ENCODE peak calls at places on chromosomes 13 and 19, in ten cellular contexts. One of them, this sample, is unnamed.

GRCh38 chr13:97385854-97386253 is 48.1 kb upstream of the RAP2A start:
- DNase-seq in fibroblast of lung: no peak
- DNase-seq in SW480: no peak
- DNase-seq in activated gamma-delta T cell treated with anti-CD3 and anti-CD28 coated beads, Interleukin-2, amount 50 U/mL, for 16 hours: no peak
- DNase-seq in thoracic aorta: no peak
- DNase-seq in HTR-8/SVneo: no peak
- DNase-seq in activated T-helper 1 cell treated with Interleukin-2 at 50 U/mL for 16 hours: no peak
- DNase-seq in OCI-LY7: no peak
- DNase-seq in activated CD8-positive, alpha-beta memory T cell treated with anti-CD3 and anti-CD28 coated beads, Interleukin-2, amount 10 ng/mL, durations not matched to agents 7 days and 5 days: no peak
- DNase-seq in ELF-1: no peak
- DNase-seq in this sample: no peak

GRCh38 chr13:62678039-62678438 is 1262.4 kb upstream of the PCDH20 start:
- DNase-seq in fibroblast of lung: peak
- DNase-seq in SW480: no peak
- DNase-seq in activated gamma-delta T cell treated with anti-CD3 and anti-CD28 coated beads, Interleukin-2, amount 50 U/mL, for 16 hours: no peak
- DNase-seq in thoracic aorta: no peak
- DNase-seq in HTR-8/SVneo: no peak
- DNase-seq in activated T-helper 1 cell treated with Interleukin-2 at 50 U/mL for 16 hours: no peak
- DNase-seq in OCI-LY7: peak
- DNase-seq in activated CD8-positive, alpha-beta memory T cell treated with anti-CD3 and anti-CD28 coated beads, Interleukin-2, amount 10 ng/mL, durations not matched to agents 7 days and 5 days: no peak
- DNase-seq in ELF-1: no peak
- DNase-seq in this sample: no peak

GRCh38 chr13:110126391-110126961 is 180.5 kb downstream of the COL4A1 start:
- DNase-seq in fibroblast of lung: peak
- DNase-seq in SW480: peak
- DNase-seq in activated gamma-delta T cell treated with anti-CD3 and anti-CD28 coated beads, Interleukin-2, amount 50 U/mL, for 16 hours: no peak
- DNase-seq in thoracic aorta: no peak
- DNase-seq in HTR-8/SVneo: peak
- DNase-seq in activated T-helper 1 cell treated with Interleukin-2 at 50 U/mL for 16 hours: no peak
- DNase-seq in OCI-LY7: no peak
- DNase-seq in activated CD8-positive, alpha-beta memory T cell treated with anti-CD3 and anti-CD28 coated beads, Interleukin-2, amount 10 ng/mL, durations not matched to agents 7 days and 5 days: no peak
- DNase-seq in ELF-1: peak
- DNase-seq in this sample: peak

GRCh38 chr13:114015608-114016295 is 41.9 kb upstream of the C13orf46 start:
- DNase-seq in fibroblast of lung: peak
- DNase-seq in SW480: no peak
- DNase-seq in activated gamma-delta T cell treated with anti-CD3 and anti-CD28 coated beads, Interleukin-2, amount 50 U/mL, for 16 hours: no peak
- DNase-seq in thoracic aorta: no peak
- DNase-seq in HTR-8/SVneo: no peak
- DNase-seq in activated T-helper 1 cell treated with Interleukin-2 at 50 U/mL for 16 hours: no peak
- DNase-seq in OCI-LY7: no peak
- DNase-seq in activated CD8-positive, alpha-beta memory T cell treated with anti-CD3 and anti-CD28 coated beads, Interleukin-2, amount 10 ng/mL, durations not matched to agents 7 days and 5 days: no peak
- DNase-seq in ELF-1: no peak
- DNase-seq in this sample: peak

GRCh38 chr19:43639507-43640423 is at the start of gene CADM4:
- DNase-seq in fibroblast of lung: no peak
- DNase-seq in SW480: peak
- DNase-seq in activated gamma-delta T cell treated with anti-CD3 and anti-CD28 coated beads, Interleukin-2, amount 50 U/mL, for 16 hours: no peak
- DNase-seq in thoracic aorta: no peak
- DNase-seq in HTR-8/SVneo: peak
- DNase-seq in activated T-helper 1 cell treated with Interleukin-2 at 50 U/mL for 16 hours: peak
- DNase-seq in OCI-LY7: no peak
- DNase-seq in activated CD8-positive, alpha-beta memory T cell treated with anti-CD3 and anti-CD28 coated beads, Interleukin-2, amount 10 ng/mL, durations not matched to agents 7 days and 5 days: no peak
- DNase-seq in ELF-1: no peak
- DNase-seq in this sample: no peak

GRCh38 chr13:95644611-95645052 is at the start of gene DZIP1:
- DNase-seq in fibroblast of lung: peak
- DNase-seq in SW480: peak
- DNase-seq in activated gamma-delta T cell treated with anti-CD3 and anti-CD28 coated beads, Interleukin-2, amount 50 U/mL, for 16 hours: no peak
- DNase-seq in thoracic aorta: peak
- DNase-seq in HTR-8/SVneo: peak
- DNase-seq in activated T-helper 1 cell treated with Interleukin-2 at 50 U/mL for 16 hours: no peak
- DNase-seq in OCI-LY7: no peak
- DNase-seq in activated CD8-positive, alpha-beta memory T cell treated with anti-CD3 and anti-CD28 coated beads, Interleukin-2, amount 10 ng/mL, durations not matched to agents 7 days and 5 days: peak
- DNase-seq in ELF-1: peak
- DNase-seq in this sample: peak

GRCh38 chr13:20810808-20811207 is 37.0 kb upstream of the EEF1AKMT1 start:
- DNase-seq in fibroblast of lung: no peak
- DNase-seq in SW480: no peak
- DNase-seq in activated gamma-delta T cell treated with anti-CD3 and anti-CD28 coated beads, Interleukin-2, amount 50 U/mL, for 16 hours: no peak
- DNase-seq in thoracic aorta: no peak
- DNase-seq in HTR-8/SVneo: no peak
- DNase-seq in activated T-helper 1 cell treated with Interleukin-2 at 50 U/mL for 16 hours: no peak
- DNase-seq in OCI-LY7: no peak
- DNase-seq in activated CD8-positive, alpha-beta memory T cell treated with anti-CD3 and anti-CD28 coated beads, Interleukin-2, amount 10 ng/mL, durations not matched to agents 7 days and 5 days: no peak
- DNase-seq in ELF-1: no peak
- DNase-seq in this sample: no peak

GRCh38 chr19:2266183-2266993 is 10.2 kb upstream of the JSRP1 start:
- DNase-seq in fibroblast of lung: peak
- DNase-seq in SW480: no peak
- DNase-seq in activated gamma-delta T cell treated with anti-CD3 and anti-CD28 coated beads, Interleukin-2, amount 50 U/mL, for 16 hours: no peak
- DNase-seq in thoracic aorta: peak
- DNase-seq in HTR-8/SVneo: no peak
- DNase-seq in activated T-helper 1 cell treated with Interleukin-2 at 50 U/mL for 16 hours: no peak
- DNase-seq in OCI-LY7: peak
- DNase-seq in activated CD8-positive, alpha-beta memory T cell treated with anti-CD3 and anti-CD28 coated beads, Interleukin-2, amount 10 ng/mL, durations not matched to agents 7 days and 5 days: no peak
- DNase-seq in ELF-1: no peak
- DNase-seq in this sample: no peak

GRCh38 chr13:23175920-23176319 is 4.9 kb upstream of the SGCG start:
- DNase-seq in fibroblast of lung: peak
- DNase-seq in SW480: peak
- DNase-seq in activated gamma-delta T cell treated with anti-CD3 and anti-CD28 coated beads, Interleukin-2, amount 50 U/mL, for 16 hours: no peak
- DNase-seq in thoracic aorta: no peak
- DNase-seq in HTR-8/SVneo: no peak
- DNase-seq in activated T-helper 1 cell treated with Interleukin-2 at 50 U/mL for 16 hours: no peak
- DNase-seq in OCI-LY7: no peak
- DNase-seq in activated CD8-positive, alpha-beta memory T cell treated with anti-CD3 and anti-CD28 coated beads, Interleukin-2, amount 10 ng/mL, durations not matched to agents 7 days and 5 days: no peak
- DNase-seq in ELF-1: no peak
- DNase-seq in this sample: no peak

GRCh38 chr13:98470920-98471319 is 106.0 kb downstream of the STK24 start:
- DNase-seq in fibroblast of lung: no peak
- DNase-seq in SW480: no peak
- DNase-seq in activated gamma-delta T cell treated with anti-CD3 and anti-CD28 coated beads, Interleukin-2, amount 50 U/mL, for 16 hours: no peak
- DNase-seq in thoracic aorta: no peak
- DNase-seq in HTR-8/SVneo: no peak
- DNase-seq in activated T-helper 1 cell treated with Interleukin-2 at 50 U/mL for 16 hours: no peak
- DNase-seq in OCI-LY7: no peak
- DNase-seq in activated CD8-positive, alpha-beta memory T cell treated with anti-CD3 and anti-CD28 coated beads, Interleukin-2, amount 10 ng/mL, durations not matched to agents 7 days and 5 days: no peak
- DNase-seq in ELF-1: no peak
- DNase-seq in this sample: no peak

GRCh38 chr19:3538965-3539742 is at the start of gene TEKTIP1:
- DNase-seq in fibroblast of lung: no peak
- DNase-seq in SW480: no peak
- DNase-seq in activated gamma-delta T cell treated with anti-CD3 and anti-CD28 coated beads, Interleukin-2, amount 50 U/mL, for 16 hours: no peak
- DNase-seq in thoracic aorta: no peak
- DNase-seq in HTR-8/SVneo: peak
- DNase-seq in activated T-helper 1 cell treated with Interleukin-2 at 50 U/mL for 16 hours: no peak
- DNase-seq in OCI-LY7: no peak
- DNase-seq in activated CD8-positive, alpha-beta memory T cell treated with anti-CD3 and anti-CD28 coated beads, Interleukin-2, amount 10 ng/mL, durations not matched to agents 7 days and 5 days: no peak
- DNase-seq in ELF-1: peak
- DNase-seq in this sample: no peak

GRCh38 chr19:18865973-18866799 is 29.8 kb downstream of the CERS1 start:
- DNase-seq in fibroblast of lung: peak
- DNase-seq in SW480: no peak
- DNase-seq in activated gamma-delta T cell treated with anti-CD3 and anti-CD28 coated beads, Interleukin-2, amount 50 U/mL, for 16 hours: peak
- DNase-seq in thoracic aorta: no peak
- DNase-seq in HTR-8/SVneo: peak
- DNase-seq in activated T-helper 1 cell treated with Interleukin-2 at 50 U/mL for 16 hours: peak
- DNase-seq in OCI-LY7: peak
- DNase-seq in activated CD8-positive, alpha-beta memory T cell treated with anti-CD3 and anti-CD28 coated beads, Interleukin-2, amount 10 ng/mL, durations not matched to agents 7 days and 5 days: peak
- DNase-seq in ELF-1: peak
- DNase-seq in this sample: peak

GRCh38 chr19:5547881-5548280 is 19.9 kb downstream of the TINCR start:
- DNase-seq in fibroblast of lung: peak
- DNase-seq in SW480: peak
- DNase-seq in activated gamma-delta T cell treated with anti-CD3 and anti-CD28 coated beads, Interleukin-2, amount 50 U/mL, for 16 hours: no peak
- DNase-seq in thoracic aorta: no peak
- DNase-seq in HTR-8/SVneo: peak
- DNase-seq in activated T-helper 1 cell treated with Interleukin-2 at 50 U/mL for 16 hours: no peak
- DNase-seq in OCI-LY7: peak
- DNase-seq in activated CD8-positive, alpha-beta memory T cell treated with anti-CD3 and anti-CD28 coated beads, Interleukin-2, amount 10 ng/mL, durations not matched to agents 7 days and 5 days: peak
- DNase-seq in ELF-1: peak
- DNase-seq in this sample: no peak

GRCh38 chr19:10761443-10762242 is 43.8 kb downstream of the DNM2 start:
- DNase-seq in fibroblast of lung: no peak
- DNase-seq in SW480: no peak
- DNase-seq in activated gamma-delta T cell treated with anti-CD3 and anti-CD28 coated beads, Interleukin-2, amount 50 U/mL, for 16 hours: no peak
- DNase-seq in thoracic aorta: no peak
- DNase-seq in HTR-8/SVneo: no peak
- DNase-seq in activated T-helper 1 cell treated with Interleukin-2 at 50 U/mL for 16 hours: no peak
- DNase-seq in OCI-LY7: no peak
- DNase-seq in activated CD8-positive, alpha-beta memory T cell treated with anti-CD3 and anti-CD28 coated beads, Interleukin-2, amount 10 ng/mL, durations not matched to agents 7 days and 5 days: no peak
- DNase-seq in ELF-1: peak
- DNase-seq in this sample: no peak

GRCh38 chr19:14433454-14434156 is 499 bp downstream of the PKN1 start:
- DNase-seq in fibroblast of lung: no peak
- DNase-seq in SW480: peak
- DNase-seq in activated gamma-delta T cell treated with anti-CD3 and anti-CD28 coated beads, Interleukin-2, amount 50 U/mL, for 16 hours: no peak
- DNase-seq in thoracic aorta: no peak
- DNase-seq in HTR-8/SVneo: no peak
- DNase-seq in activated T-helper 1 cell treated with Interleukin-2 at 50 U/mL for 16 hours: no peak
- DNase-seq in OCI-LY7: peak
- DNase-seq in activated CD8-positive, alpha-beta memory T cell treated with anti-CD3 and anti-CD28 coated beads, Interleukin-2, amount 10 ng/mL, durations not matched to agents 7 days and 5 days: peak
- DNase-seq in ELF-1: no peak
- DNase-seq in this sample: no peak

GRCh38 chr13:58455094-58455493 is 823.5 kb downstream of the PCDH17 start:
- DNase-seq in fibroblast of lung: no peak
- DNase-seq in SW480: no peak
- DNase-seq in activated gamma-delta T cell treated with anti-CD3 and anti-CD28 coated beads, Interleukin-2, amount 50 U/mL, for 16 hours: no peak
- DNase-seq in thoracic aorta: no peak
- DNase-seq in HTR-8/SVneo: no peak
- DNase-seq in activated T-helper 1 cell treated with Interleukin-2 at 50 U/mL for 16 hours: no peak
- DNase-seq in OCI-LY7: no peak
- DNase-seq in activated CD8-positive, alpha-beta memory T cell treated with anti-CD3 and anti-CD28 coated beads, Interleukin-2, amount 10 ng/mL, durations not matched to agents 7 days and 5 days: no peak
- DNase-seq in ELF-1: no peak
- DNase-seq in this sample: no peak

GRCh38 chr13:89554801-89555200 is 1792.7 kb upstream of the MIR17HG start:
- DNase-seq in fibroblast of lung: no peak
- DNase-seq in SW480: no peak
- DNase-seq in activated gamma-delta T cell treated with anti-CD3 and anti-CD28 coated beads, Interleukin-2, amount 50 U/mL, for 16 hours: no peak
- DNase-seq in thoracic aorta: no peak
- DNase-seq in HTR-8/SVneo: no peak
- DNase-seq in activated T-helper 1 cell treated with Interleukin-2 at 50 U/mL for 16 hours: no peak
- DNase-seq in OCI-LY7: no peak
- DNase-seq in activated CD8-positive, alpha-beta memory T cell treated with anti-CD3 and anti-CD28 coated beads, Interleukin-2, amount 10 ng/mL, durations not matched to agents 7 days and 5 days: no peak
- DNase-seq in ELF-1: no peak
- DNase-seq in this sample: no peak

GRCh38 chr13:42643076-42643475 is 69.1 kb downstream of the TNFSF11 start:
- DNase-seq in fibroblast of lung: no peak
- DNase-seq in SW480: no peak
- DNase-seq in activated gamma-delta T cell treated with anti-CD3 and anti-CD28 coated beads, Interleukin-2, amount 50 U/mL, for 16 hours: no peak
- DNase-seq in thoracic aorta: no peak
- DNase-seq in HTR-8/SVneo: no peak
- DNase-seq in activated T-helper 1 cell treated with Interleukin-2 at 50 U/mL for 16 hours: no peak
- DNase-seq in OCI-LY7: no peak
- DNase-seq in activated CD8-positive, alpha-beta memory T cell treated with anti-CD3 and anti-CD28 coated beads, Interleukin-2, amount 10 ng/mL, durations not matched to agents 7 days and 5 days: no peak
- DNase-seq in ELF-1: no peak
- DNase-seq in this sample: no peak

GRCh38 chr13:49701481-49701880 is 10.2 kb upstream of the EBPL start:
- DNase-seq in fibroblast of lung: no peak
- DNase-seq in SW480: no peak
- DNase-seq in activated gamma-delta T cell treated with anti-CD3 and anti-CD28 coated beads, Interleukin-2, amount 50 U/mL, for 16 hours: no peak
- DNase-seq in thoracic aorta: no peak
- DNase-seq in HTR-8/SVneo: no peak
- DNase-seq in activated T-helper 1 cell treated with Interleukin-2 at 50 U/mL for 16 hours: no peak
- DNase-seq in OCI-LY7: no peak
- DNase-seq in activated CD8-positive, alpha-beta memory T cell treated with anti-CD3 and anti-CD28 coated beads, Interleukin-2, amount 10 ng/mL, durations not matched to agents 7 days and 5 days: no peak
- DNase-seq in ELF-1: no peak
- DNase-seq in this sample: no peak

GRCh38 chr13:85223883-85224656 is 575.1 kb downstream of the SLITRK6 start:
- DNase-seq in fibroblast of lung: peak
- DNase-seq in SW480: no peak
- DNase-seq in activated gamma-delta T cell treated with anti-CD3 and anti-CD28 coated beads, Interleukin-2, amount 50 U/mL, for 16 hours: no peak
- DNase-seq in thoracic aorta: no peak
- DNase-seq in HTR-8/SVneo: no peak
- DNase-seq in activated T-helper 1 cell treated with Interleukin-2 at 50 U/mL for 16 hours: no peak
- DNase-seq in OCI-LY7: no peak
- DNase-seq in activated CD8-positive, alpha-beta memory T cell treated with anti-CD3 and anti-CD28 coated beads, Interleukin-2, amount 10 ng/mL, durations not matched to agents 7 days and 5 days: no peak
- DNase-seq in ELF-1: no peak
- DNase-seq in this sample: no peak

GRCh38 chr19:33412617-33413425 is 39.3 kb downstream of the CEBPG start:
- DNase-seq in fibroblast of lung: no peak
- DNase-seq in SW480: no peak
- DNase-seq in activated gamma-delta T cell treated with anti-CD3 and anti-CD28 coated beads, Interleukin-2, amount 50 U/mL, for 16 hours: no peak
- DNase-seq in thoracic aorta: no peak
- DNase-seq in HTR-8/SVneo: no peak
- DNase-seq in activated T-helper 1 cell treated with Interleukin-2 at 50 U/mL for 16 hours: no peak
- DNase-seq in OCI-LY7: no peak
- DNase-seq in activated CD8-positive, alpha-beta memory T cell treated with anti-CD3 and anti-CD28 coated beads, Interleukin-2, amount 10 ng/mL, durations not matched to agents 7 days and 5 days: no peak
- DNase-seq in ELF-1: no peak
- DNase-seq in this sample: no peak

GRCh38 chr19:46623915-46624502 is 880 bp downstream of the PTGIR start:
- DNase-seq in fibroblast of lung: no peak
- DNase-seq in SW480: no peak
- DNase-seq in activated gamma-delta T cell treated with anti-CD3 and anti-CD28 coated beads, Interleukin-2, amount 50 U/mL, for 16 hours: no peak
- DNase-seq in thoracic aorta: no peak
- DNase-seq in HTR-8/SVneo: no peak
- DNase-seq in activated T-helper 1 cell treated with Interleukin-2 at 50 U/mL for 16 hours: no peak
- DNase-seq in OCI-LY7: no peak
- DNase-seq in activated CD8-positive, alpha-beta memory T cell treated with anti-CD3 and anti-CD28 coated beads, Interleukin-2, amount 10 ng/mL, durations not matched to agents 7 days and 5 days: no peak
- DNase-seq in ELF-1: no peak
- DNase-seq in this sample: no peak

GRCh38 chr13:92804926-92805325 is 421.7 kb upstream of the GPC6 start:
- DNase-seq in fibroblast of lung: peak
- DNase-seq in SW480: no peak
- DNase-seq in activated gamma-delta T cell treated with anti-CD3 and anti-CD28 coated beads, Interleukin-2, amount 50 U/mL, for 16 hours: no peak
- DNase-seq in thoracic aorta: no peak
- DNase-seq in HTR-8/SVneo: no peak
- DNase-seq in activated T-helper 1 cell treated with Interleukin-2 at 50 U/mL for 16 hours: no peak
- DNase-seq in OCI-LY7: no peak
- DNase-seq in activated CD8-positive, alpha-beta memory T cell treated with anti-CD3 and anti-CD28 coated beads, Interleukin-2, amount 10 ng/mL, durations not matched to agents 7 days and 5 days: no peak
- DNase-seq in ELF-1: no peak
- DNase-seq in this sample: no peak

GRCh38 chr13:41938918-41939317 is 22.0 kb downstream of the VWA8 start:
- DNase-seq in fibroblast of lung: no peak
- DNase-seq in SW480: no peak
- DNase-seq in activated gamma-delta T cell treated with anti-CD3 and anti-CD28 coated beads, Interleukin-2, amount 50 U/mL, for 16 hours: no peak
- DNase-seq in thoracic aorta: no peak
- DNase-seq in HTR-8/SVneo: no peak
- DNase-seq in activated T-helper 1 cell treated with Interleukin-2 at 50 U/mL for 16 hours: no peak
- DNase-seq in OCI-LY7: no peak
- DNase-seq in activated CD8-positive, alpha-beta memory T cell treated with anti-CD3 and anti-CD28 coated beads, Interleukin-2, amount 10 ng/mL, durations not matched to agents 7 days and 5 days: no peak
- DNase-seq in ELF-1: no peak
- DNase-seq in this sample: no peak

GRCh38 chr19:9342610-9343304 is 18.8 kb downstream of the ZNF559 start:
- DNase-seq in fibroblast of lung: peak
- DNase-seq in SW480: no peak
- DNase-seq in activated gamma-delta T cell treated with anti-CD3 and anti-CD28 coated beads, Interleukin-2, amount 50 U/mL, for 16 hours: no peak
- DNase-seq in thoracic aorta: no peak
- DNase-seq in HTR-8/SVneo: no peak
- DNase-seq in activated T-helper 1 cell treated with Interleukin-2 at 50 U/mL for 16 hours: no peak
- DNase-seq in OCI-LY7: no peak
- DNase-seq in activated CD8-positive, alpha-beta memory T cell treated with anti-CD3 and anti-CD28 coated beads, Interleukin-2, amount 10 ng/mL, durations not matched to agents 7 days and 5 days: no peak
- DNase-seq in ELF-1: peak
- DNase-seq in this sample: no peak

GRCh38 chr19:40143612-40144011 is 47.6 kb upstream of the MAP3K10 start:
- DNase-seq in fibroblast of lung: peak
- DNase-seq in SW480: no peak
- DNase-seq in activated gamma-delta T cell treated with anti-CD3 and anti-CD28 coated beads, Interleukin-2, amount 50 U/mL, for 16 hours: peak
- DNase-seq in thoracic aorta: no peak
- DNase-seq in HTR-8/SVneo: no peak
- DNase-seq in activated T-helper 1 cell treated with Interleukin-2 at 50 U/mL for 16 hours: no peak
- DNase-seq in OCI-LY7: peak
- DNase-seq in activated CD8-positive, alpha-beta memory T cell treated with anti-CD3 and anti-CD28 coated beads, Interleukin-2, amount 10 ng/mL, durations not matched to agents 7 days and 5 days: peak
- DNase-seq in ELF-1: no peak
- DNase-seq in this sample: no peak

GRCh38 chr19:50784710-50785109 is 5.5 kb upstream of the ACP4 start:
- DNase-seq in fibroblast of lung: no peak
- DNase-seq in SW480: no peak
- DNase-seq in activated gamma-delta T cell treated with anti-CD3 and anti-CD28 coated beads, Interleukin-2, amount 50 U/mL, for 16 hours: no peak
- DNase-seq in thoracic aorta: no peak
- DNase-seq in HTR-8/SVneo: no peak
- DNase-seq in activated T-helper 1 cell treated with Interleukin-2 at 50 U/mL for 16 hours: no peak
- DNase-seq in OCI-LY7: no peak
- DNase-seq in activated CD8-positive, alpha-beta memory T cell treated with anti-CD3 and anti-CD28 coated beads, Interleukin-2, amount 10 ng/mL, durations not matched to agents 7 days and 5 days: no peak
- DNase-seq in ELF-1: no peak
- DNase-seq in this sample: no peak

GRCh38 chr13:39210961-39211534 is 172.8 kb downstream of the NHLRC3 start:
- DNase-seq in fibroblast of lung: no peak
- DNase-seq in SW480: no peak
- DNase-seq in activated gamma-delta T cell treated with anti-CD3 and anti-CD28 coated beads, Interleukin-2, amount 50 U/mL, for 16 hours: no peak
- DNase-seq in thoracic aorta: no peak
- DNase-seq in HTR-8/SVneo: no peak
- DNase-seq in activated T-helper 1 cell treated with Interleukin-2 at 50 U/mL for 16 hours: no peak
- DNase-seq in OCI-LY7: no peak
- DNase-seq in activated CD8-positive, alpha-beta memory T cell treated with anti-CD3 and anti-CD28 coated beads, Interleukin-2, amount 10 ng/mL, durations not matched to agents 7 days and 5 days: no peak
- DNase-seq in ELF-1: no peak
- DNase-seq in this sample: no peak